ENCODE peak calls at places on chromosomes 13 and 19, in four cellular contexts. One of them, this sample, is unnamed.

GRCh38 chr13:36819811-36820140 is 754 bp downstream of the RFXAP start:
- DNase-seq in T-cell: peak; percentile 1
- DNase-seq in head of caudate nucleus: no peak
- DNase-seq in activated CD4-positive, alpha-beta T cell treated with anti-CD3 and anti-CD28 coated beads, Interleukin-2, amount 50 U/mL, for 48 hours: no peak
- DNase-seq in this sample: peak; percentile 38

GRCh38 chr13:21846605-21847004 is 175.7 kb downstream of the FGF9 start:
- DNase-seq in T-cell: no peak
- DNase-seq in activated CD4-positive, alpha-beta T cell treated with anti-CD3 and anti-CD28 coated beads, Interleukin-2, amount 50 U/mL, for 48 hours: no peak
- DNase-seq in head of caudate nucleus: no peak
- DNase-seq in this sample: no peak

GRCh38 chr19:53991224-53992113 is at the start of gene CACNG6:
- DNase-seq in head of caudate nucleus: no peak
- DNase-seq in T-cell: no peak
- DNase-seq in activated CD4-positive, alpha-beta T cell treated with anti-CD3 and anti-CD28 coated beads, Interleukin-2, amount 50 U/mL, for 48 hours: no peak
- DNase-seq in this sample: no peak

GRCh38 chr19:15332311-15332996 is at the start of gene BRD4:
- DNase-seq in activated CD4-positive, alpha-beta T cell treated with anti-CD3 and anti-CD28 coated beads, Interleukin-2, amount 50 U/mL, for 48 hours: peak; percentile 76
- DNase-seq in head of caudate nucleus: peak; percentile 62
- DNase-seq in T-cell: peak; percentile 61
- DNase-seq in this sample: peak; percentile 83

GRCh38 chr19:43690890-43691289 is 20.9 kb upstream of the PLAUR start:
- DNase-seq in head of caudate nucleus: no peak
- DNase-seq in activated CD4-positive, alpha-beta T cell treated with anti-CD3 and anti-CD28 coated beads, Interleukin-2, amount 50 U/mL, for 48 hours: no peak
- DNase-seq in T-cell: no peak
- DNase-seq in this sample: no peak

GRCh38 chr13:98143601-98144500 is 957 bp downstream of the FARP1 start:
- DNase-seq in T-cell: no peak
- DNase-seq in head of caudate nucleus: no peak
- DNase-seq in activated CD4-positive, alpha-beta T cell treated with anti-CD3 and anti-CD28 coated beads, Interleukin-2, amount 50 U/mL, for 48 hours: no peak
- DNase-seq in this sample: no peak

GRCh38 chr13:82963466-82963865 is 918.8 kb downstream of the SLITRK1 start:
- DNase-seq in T-cell: no peak
- DNase-seq in activated CD4-positive, alpha-beta T cell treated with anti-CD3 and anti-CD28 coated beads, Interleukin-2, amount 50 U/mL, for 48 hours: no peak
- DNase-seq in head of caudate nucleus: no peak
- DNase-seq in this sample: no peak

GRCh38 chr13:18949489-18949761 is 232.2 kb downstream of the TUBA3C start:
- DNase-seq in activated CD4-positive, alpha-beta T cell treated with anti-CD3 and anti-CD28 coated beads, Interleukin-2, amount 50 U/mL, for 48 hours: no peak
- DNase-seq in head of caudate nucleus: no peak
- DNase-seq in T-cell: no peak
- DNase-seq in this sample: no peak

GRCh38 chr19:7333198-7334118 is 15.3 kb upstream of the ARHGEF18 start:
- DNase-seq in T-cell: no peak
- DNase-seq in head of caudate nucleus: no peak
- DNase-seq in activated CD4-positive, alpha-beta T cell treated with anti-CD3 and anti-CD28 coated beads, Interleukin-2, amount 50 U/mL, for 48 hours: no peak
- DNase-seq in this sample: no peak

GRCh38 chr19:8552810-8553209 is 24.4 kb downstream of the MYO1F start:
- DNase-seq in head of caudate nucleus: no peak
- DNase-seq in activated CD4-positive, alpha-beta T cell treated with anti-CD3 and anti-CD28 coated beads, Interleukin-2, amount 50 U/mL, for 48 hours: no peak
- DNase-seq in T-cell: no peak
- DNase-seq in this sample: no peak

GRCh38 chr19:49380391-49380790 is 7.7 kb upstream of the KASH5 start:
- DNase-seq in head of caudate nucleus: no peak
- DNase-seq in T-cell: no peak
- DNase-seq in activated CD4-positive, alpha-beta T cell treated with anti-CD3 and anti-CD28 coated beads, Interleukin-2, amount 50 U/mL, for 48 hours: no peak
- DNase-seq in this sample: no peak

GRCh38 chr13:114231886-114232285 is 2.8 kb upstream of the CDC16 start:
- DNase-seq in T-cell: no peak
- DNase-seq in activated CD4-positive, alpha-beta T cell treated with anti-CD3 and anti-CD28 coated beads, Interleukin-2, amount 50 U/mL, for 48 hours: no peak
- DNase-seq in head of caudate nucleus: no peak
- DNase-seq in this sample: no peak

GRCh38 chr13:39417643-39418042 is 185.3 kb downstream of the LHFPL6 start:
- DNase-seq in T-cell: no peak
- DNase-seq in head of caudate nucleus: no peak
- DNase-seq in activated CD4-positive, alpha-beta T cell treated with anti-CD3 and anti-CD28 coated beads, Interleukin-2, amount 50 U/mL, for 48 hours: no peak
- DNase-seq in this sample: no peak

GRCh38 chr13:63690672-63691071 is 2275.0 kb upstream of the PCDH20 start:
- DNase-seq in activated CD4-positive, alpha-beta T cell treated with anti-CD3 and anti-CD28 coated beads, Interleukin-2, amount 50 U/mL, for 48 hours: no peak
- DNase-seq in head of caudate nucleus: no peak
- DNase-seq in T-cell: no peak
- DNase-seq in this sample: no peak

This sample was measured in naive thymus-derived CD8-positive, alpha-beta T cell.